ENCODE peak calls at places on chromosome 22, in seven cellular contexts. R is posterior vena cava, B is NCI-H2081, C is MCF 10A, K is coronary artery, V is heart left ventricle, M is epithelial cell of prostate. X is an unnamed sample.

GRCh38 chr22:42294034-42294985 is 23.9 kb upstream of the TCF20 start:
- DNase-seq in R (no peak), B (peak), C (peak), K (no peak), V (peak), M (no peak), X (no peak)

GRCh38 chr22:43006016-43006505 is 8.9 kb downstream of the PACSIN2 start:
- DNase-seq in R (no peak), B (no peak), C (no peak), K (no peak), V (no peak), M (no peak), X (no peak)

GRCh38 chr22:39545310-39546063 is 12.9 kb upstream of the RPS19BP1 start:
- DNase-seq in R (no peak), B (no peak), C (no peak), K (no peak), V (peak), M (no peak), X (no peak)

GRCh38 chr22:17920145-17920605 is 104.2 kb downstream of the MICAL3 start:
- DNase-seq in R (no peak), B (no peak), C (peak), K (no peak), V (peak), M (no peak), X (peak)

GRCh38 chr22:45709004-45709739 is 37.5 kb downstream of the ATXN10 start:
- DNase-seq in R (no peak), B (no peak), C (peak), K (no peak), V (no peak), M (no peak), X (peak)

GRCh38 chr22:45518580-45518991 is 15.9 kb downstream of the FBLN1 start:
- DNase-seq in R (no peak), B (no peak), C (peak), K (no peak), V (no peak), M (no peak), X (no peak)

GRCh38 chr22:45942787-45943493 is 34.0 kb downstream of the WNT7B start:
- DNase-seq in R (no peak), B (no peak), C (no peak), K (no peak), V (no peak), M (no peak), X (peak)

GRCh38 chr22:39664485-39665200 is 94.1 kb downstream of the CACNA1I start:
- DNase-seq in R (no peak), B (no peak), C (no peak), K (no peak), V (no peak), M (no peak), X (no peak)

GRCh38 chr22:45072322-45072903 is 62.6 kb upstream of the PHF21B start:
- DNase-seq in R (no peak), B (no peak), C (peak), K (no peak), V (no peak), M (peak), X (peak)

GRCh38 chr22:36149464-36149863 is 11.1 kb downstream of the APOL3 start:
- DNase-seq in R (no peak), B (no peak), C (peak), K (no peak), V (no peak), M (no peak), X (no peak)

GRCh38 chr22:48104786-48105185 is 1342.3 kb downstream of the TBC1D22A start:
- DNase-seq in R (no peak), B (no peak), C (no peak), K (no peak), V (no peak), M (no peak), X (no peak)

GRCh38 chr22:38201718-38202436 is at the start of gene MAFF:
- DNase-seq in R (peak), B (peak), C (peak), K (peak), V (peak), M (peak), X (peak)